ENCODE peak calls at places on chromosomes 1 and 21, in four cellular contexts. O is esophagus squamous epithelium, S is K562, G is cardiac muscle cell. V is an unnamed sample.

GRCh38 chr1:228144213-228145049 is 4.4 kb downstream of the GUK1 start:
- DNase-seq in G (no peak), S (peak), O (no peak), V (no peak)

GRCh38 chr1:15616704-15617172 is 520 bp upstream of the DDI2 start:
- DNase-seq in S (no peak), G (peak), O (no peak), V (no peak)

GRCh38 chr1:67583462-67583950 is 101.5 kb upstream of the GADD45A start:
- DNase-seq in S (no peak), G (peak), O (no peak), V (no peak)

GRCh38 chr1:58815680-58816071 is 31.8 kb upstream of the JUN start:
- DNase-seq in O (no peak), G (no peak), S (no peak), V (no peak)

GRCh38 chr1:183832472-183832871 is 27.6 kb downstream of the RGL1 start:
- DNase-seq in G (no peak), S (no peak), O (no peak), V (no peak)

GRCh38 chr1:94955767-94956632 is 29.1 kb upstream of the CNN3 start:
- DNase-seq in S (no peak), G (no peak), O (no peak), V (no peak)

GRCh38 chr1:200642481-200642880 is 21.9 kb upstream of the KIF14 start:
- DNase-seq in S (no peak), G (peak), O (no peak), V (no peak)

GRCh38 chr1:12539320-12539704 is 78.7 kb downstream of the DHRS3 start:
- DNase-seq in G (no peak), S (no peak), O (no peak), V (no peak)

GRCh38 chr1:6093061-6093460 is 47.4 kb downstream of the KCNAB2 start:
- DNase-seq in O (no peak), G (peak), S (no peak), V (no peak)

GRCh38 chr21:15514073-15514946 is 215.5 kb upstream of the USP25 start:
- DNase-seq in S (no peak), O (no peak), G (no peak), V (no peak)

GRCh38 chr21:44982558-44983244 is 42.9 kb downstream of the SLX9 start:
- DNase-seq in G (peak), S (no peak), O (no peak), V (peak)
- H3K27ac ChIP-seq in G (peak), S (no peak), O (no peak), V (peak)

DNA sequence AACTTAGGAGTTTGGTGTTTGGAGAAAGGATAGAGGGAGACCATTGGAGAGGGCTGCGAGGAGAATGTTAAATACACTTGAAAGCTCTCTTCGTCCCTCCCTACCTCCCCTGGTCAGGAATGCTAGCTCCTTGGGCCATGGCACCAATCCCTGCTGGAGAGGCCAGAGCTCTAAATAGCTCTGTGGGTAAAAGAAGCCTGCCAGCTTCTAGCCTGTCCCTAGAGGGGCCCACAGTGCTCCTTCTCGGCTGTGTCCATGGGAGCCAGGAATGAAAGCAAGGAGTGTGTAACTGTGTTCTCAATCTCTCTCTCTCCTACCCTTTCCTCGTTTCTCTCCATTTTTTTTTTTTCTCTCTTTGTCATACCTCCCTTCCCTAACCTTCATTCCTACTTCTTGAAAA is at the start of gene CCDC190:
- DNase-seq in G (peak), S (no peak), O (no peak), V (peak)
- H3K27ac ChIP-seq in G (peak), S (no peak), O (peak), V (peak)

GRCh38 chr1:86388228-86388627 is 7.9 kb downstream of the ODF2L start:
- DNase-seq in S (no peak), O (no peak), G (no peak), V (no peak)
- H3K27ac ChIP-seq in S (no peak), O (no peak), G (no peak), V (no peak)

GRCh38 chr1:9929431-9930385 is 13.5 kb downstream of the LZIC start:
- DNase-seq in G (peak), O (no peak), S (peak), V (no peak)

GRCh38 chr1:9922342-9922741 is 12.3 kb upstream of the CTNNBIP1 start:
- DNase-seq in S (no peak), G (peak), O (no peak), V (no peak)

GRCh38 chr1:9927259-9927658 is 15.9 kb downstream of the LZIC start:
- DNase-seq in G (no peak), O (no peak), S (no peak), V (no peak)
- H3K27ac ChIP-seq in G (peak), O (no peak), S (no peak), V (no peak)